ENCODE peak calls at places on chromosomes 1 and 21, in five cellular contexts. One of them, this sample, is unnamed.

GRCh38 chr21:32249551-32250280 is 29.1 kb downstream of the MIS18A start:
- DNase-seq in ovary: no peak
- DNase-seq in mucosa of descending colon: no peak
- DNase-seq in stimulated activated CD8-positive, alpha-beta memory T cell treated with anti-CD3 and anti-CD28 coated beads, Interleukin-15, amount 100 ng/mL, for 4 hours: no peak
- DNase-seq in frontal cortex: no peak
- DNase-seq in this sample: no peak

GRCh38 chr1:146032613-146033219 is 11.2 kb upstream of the HJV start:
- DNase-seq in mucosa of descending colon: no peak
- DNase-seq in ovary: no peak
- DNase-seq in stimulated activated CD8-positive, alpha-beta memory T cell treated with anti-CD3 and anti-CD28 coated beads, Interleukin-15, amount 100 ng/mL, for 4 hours: no peak
- DNase-seq in frontal cortex: no peak
- DNase-seq in this sample: no peak

GRCh38 chr1:165696625-165697100 is 1.7 kb downstream of the ALDH9A1 start:
- DNase-seq in stimulated activated CD8-positive, alpha-beta memory T cell treated with anti-CD3 and anti-CD28 coated beads, Interleukin-15, amount 100 ng/mL, for 4 hours: no peak
- DNase-seq in mucosa of descending colon: no peak
- DNase-seq in frontal cortex: no peak
- DNase-seq in ovary: peak; percentile 34
- DNase-seq in this sample: no peak

GRCh38 chr1:27071049-27071416 is 58.4 kb upstream of the TENT5B start:
- DNase-seq in ovary: no peak
- DNase-seq in stimulated activated CD8-positive, alpha-beta memory T cell treated with anti-CD3 and anti-CD28 coated beads, Interleukin-15, amount 100 ng/mL, for 4 hours: no peak
- DNase-seq in frontal cortex: peak; percentile 38
- DNase-seq in mucosa of descending colon: no peak
- DNase-seq in this sample: no peak

GRCh38 chr1:58884706-58885661 is 101.1 kb upstream of the JUN start:
- DNase-seq in ovary: no peak
- DNase-seq in mucosa of descending colon: peak; percentile 77
- DNase-seq in frontal cortex: no peak
- DNase-seq in stimulated activated CD8-positive, alpha-beta memory T cell treated with anti-CD3 and anti-CD28 coated beads, Interleukin-15, amount 100 ng/mL, for 4 hours: no peak
- DNase-seq in this sample: peak; percentile 81

GRCh38 chr1:51285055-51285454 is 45.3 kb downstream of the TTC39A start:
- DNase-seq in mucosa of descending colon: no peak
- DNase-seq in stimulated activated CD8-positive, alpha-beta memory T cell treated with anti-CD3 and anti-CD28 coated beads, Interleukin-15, amount 100 ng/mL, for 4 hours: no peak
- DNase-seq in ovary: no peak
- DNase-seq in frontal cortex: no peak
- DNase-seq in this sample: no peak

GRCh38 chr1:46605242-46605641 is 1.2 kb upstream of the MKNK1 start:
- DNase-seq in ovary: no peak
- DNase-seq in frontal cortex: no peak
- DNase-seq in stimulated activated CD8-positive, alpha-beta memory T cell treated with anti-CD3 and anti-CD28 coated beads, Interleukin-15, amount 100 ng/mL, for 4 hours: no peak
- DNase-seq in mucosa of descending colon: no peak
- DNase-seq in this sample: no peak

GRCh38 chr1:222546548-222547259 is 1.2 kb downstream of the HHIPL2 start:
- DNase-seq in ovary: no peak
- DNase-seq in mucosa of descending colon: no peak
- DNase-seq in stimulated activated CD8-positive, alpha-beta memory T cell treated with anti-CD3 and anti-CD28 coated beads, Interleukin-15, amount 100 ng/mL, for 4 hours: no peak
- DNase-seq in frontal cortex: no peak
- DNase-seq in this sample: no peak

GRCh38 chr21:39852021-39852721 is 15.1 kb upstream of the PCP4 start:
- DNase-seq in mucosa of descending colon: no peak
- DNase-seq in stimulated activated CD8-positive, alpha-beta memory T cell treated with anti-CD3 and anti-CD28 coated beads, Interleukin-15, amount 100 ng/mL, for 4 hours: no peak
- DNase-seq in ovary: no peak
- DNase-seq in frontal cortex: no peak
- DNase-seq in this sample: no peak

GRCh38 chr1:39996396-39997004 is 41.6 kb downstream of the MFSD2A start:
- DNase-seq in ovary: no peak
- DNase-seq in stimulated activated CD8-positive, alpha-beta memory T cell treated with anti-CD3 and anti-CD28 coated beads, Interleukin-15, amount 100 ng/mL, for 4 hours: no peak
- DNase-seq in frontal cortex: no peak
- DNase-seq in mucosa of descending colon: no peak
- DNase-seq in this sample: no peak

GRCh38 chr1:247357781-247358211 is 26.1 kb upstream of the ZNF496 start:
- DNase-seq in ovary: peak; percentile 43
- DNase-seq in stimulated activated CD8-positive, alpha-beta memory T cell treated with anti-CD3 and anti-CD28 coated beads, Interleukin-15, amount 100 ng/mL, for 4 hours: no peak
- DNase-seq in frontal cortex: no peak
- DNase-seq in mucosa of descending colon: no peak
- DNase-seq in this sample: no peak

GRCh38 chr1:4084896-4085295 is 184.8 kb upstream of the C1orf174 start:
- DNase-seq in frontal cortex: no peak
- DNase-seq in ovary: no peak
- DNase-seq in mucosa of descending colon: no peak
- DNase-seq in stimulated activated CD8-positive, alpha-beta memory T cell treated with anti-CD3 and anti-CD28 coated beads, Interleukin-15, amount 100 ng/mL, for 4 hours: no peak
- DNase-seq in this sample: no peak

GRCh38 chr1:22542886-22543285 is 20.4 kb upstream of the EPHA8 start:
- DNase-seq in ovary: no peak
- DNase-seq in mucosa of descending colon: no peak
- DNase-seq in stimulated activated CD8-positive, alpha-beta memory T cell treated with anti-CD3 and anti-CD28 coated beads, Interleukin-15, amount 100 ng/mL, for 4 hours: no peak
- DNase-seq in frontal cortex: no peak
- DNase-seq in this sample: no peak

GRCh38 chr1:176775996-176776395 is 313.0 kb downstream of the PAPPA2 start:
- DNase-seq in ovary: no peak
- DNase-seq in stimulated activated CD8-positive, alpha-beta memory T cell treated with anti-CD3 and anti-CD28 coated beads, Interleukin-15, amount 100 ng/mL, for 4 hours: no peak
- DNase-seq in mucosa of descending colon: no peak
- DNase-seq in frontal cortex: no peak
- DNase-seq in this sample: no peak

GRCh38 chr1:119674835-119675289 is 26.8 kb upstream of the ZNF697 start:
- DNase-seq in frontal cortex: peak; percentile 47
- DNase-seq in stimulated activated CD8-positive, alpha-beta memory T cell treated with anti-CD3 and anti-CD28 coated beads, Interleukin-15, amount 100 ng/mL, for 4 hours: no peak
- DNase-seq in ovary: no peak
- DNase-seq in mucosa of descending colon: peak; percentile 41
- DNase-seq in this sample: peak; percentile 57

GRCh38 chr1:245765241-245766000 is 610.6 kb downstream of the KIF26B start:
- DNase-seq in frontal cortex: no peak
- DNase-seq in mucosa of descending colon: no peak
- DNase-seq in stimulated activated CD8-positive, alpha-beta memory T cell treated with anti-CD3 and anti-CD28 coated beads, Interleukin-15, amount 100 ng/mL, for 4 hours: no peak
- DNase-seq in ovary: no peak
- DNase-seq in this sample: no peak

GRCh38 chr1:238439483-238439882 is 548.8 kb upstream of the ZP4 start:
- DNase-seq in ovary: no peak
- DNase-seq in stimulated activated CD8-positive, alpha-beta memory T cell treated with anti-CD3 and anti-CD28 coated beads, Interleukin-15, amount 100 ng/mL, for 4 hours: no peak
- DNase-seq in mucosa of descending colon: no peak
- DNase-seq in frontal cortex: no peak
- DNase-seq in this sample: no peak

GRCh38 chr1:116934586-116935207 is 25.0 kb downstream of the PTGFRN start:
- DNase-seq in frontal cortex: no peak
- DNase-seq in ovary: no peak
- DNase-seq in stimulated activated CD8-positive, alpha-beta memory T cell treated with anti-CD3 and anti-CD28 coated beads, Interleukin-15, amount 100 ng/mL, for 4 hours: no peak
- DNase-seq in mucosa of descending colon: no peak
- DNase-seq in this sample: no peak

GRCh38 chr1:232018512-232019340 is 392.1 kb downstream of the DISC1 start:
- DNase-seq in ovary: no peak
- DNase-seq in stimulated activated CD8-positive, alpha-beta memory T cell treated with anti-CD3 and anti-CD28 coated beads, Interleukin-15, amount 100 ng/mL, for 4 hours: no peak
- DNase-seq in frontal cortex: no peak
- DNase-seq in mucosa of descending colon: no peak
- DNase-seq in this sample: no peak

GRCh38 chr1:184387069-184387870 is 441 bp downstream of the C1orf21 start:
- DNase-seq in mucosa of descending colon: peak; percentile 66
- DNase-seq in stimulated activated CD8-positive, alpha-beta memory T cell treated with anti-CD3 and anti-CD28 coated beads, Interleukin-15, amount 100 ng/mL, for 4 hours: no peak
- DNase-seq in frontal cortex: peak; percentile 32
- DNase-seq in ovary: peak; percentile 62
- DNase-seq in this sample: peak; percentile 41

GRCh38 chr1:217910791-217911320 is 279.7 kb downstream of the SPATA17 start:
- DNase-seq in mucosa of descending colon: no peak
- DNase-seq in stimulated activated CD8-positive, alpha-beta memory T cell treated with anti-CD3 and anti-CD28 coated beads, Interleukin-15, amount 100 ng/mL, for 4 hours: no peak
- DNase-seq in frontal cortex: no peak
- DNase-seq in ovary: no peak
- DNase-seq in this sample: no peak

GRCh38 chr1:201493757-201494617 is 12.9 kb downstream of the CSRP1 start:
- DNase-seq in frontal cortex: no peak
- DNase-seq in stimulated activated CD8-positive, alpha-beta memory T cell treated with anti-CD3 and anti-CD28 coated beads, Interleukin-15, amount 100 ng/mL, for 4 hours: no peak
- DNase-seq in ovary: peak; percentile 82
- DNase-seq in mucosa of descending colon: no peak
- DNase-seq in this sample: no peak